ENCODE peak calls at places on chromosome 13, in eight cellular contexts. L is colonic mucosa, H is fibroblast of villous mesenchyme, V is uterus, J is heart right ventricle, Z is tibial artery, D is left ventricle myocardium inferior, X is brain microvascular endothelial cell. C is an unnamed sample.
A peak's percentile ranks its signal among the peaks of the same experiment; 100 is the strongest.

GRCh38 chr13:78657699-78658629 is 991 bp downstream of the OBI1 start:
- DNase-seq in L (no peak), H (peak; percentile 29), X (no peak), D (no peak), J (no peak), V (no peak), Z (no peak), C (peak; percentile 16)

GRCh38 chr13:28631792-28632191 is 27.1 kb upstream of the POMP start:
- DNase-seq in L (no peak), Z (no peak), V (no peak), D (no peak), J (no peak), X (no peak), H (no peak), C (no peak)

GRCh38 chr13:113912596-113912995 is 48.7 kb upstream of the GAS6 start:
- DNase-seq in D (no peak), H (no peak), Z (no peak), L (no peak), X (no peak), V (no peak), J (no peak), C (no peak)

GRCh38 chr13:32007494-32007893 is 24.1 kb upstream of the FRY start:
- DNase-seq in D (no peak), J (no peak), H (no peak), L (no peak), X (no peak), Z (no peak), V (no peak), C (no peak)

GRCh38 chr13:25654332-25654731 is 282.6 kb downstream of the ATP8A2 start:
- DNase-seq in L (no peak), Z (no peak), H (no peak), V (no peak), D (no peak), J (no peak), X (no peak), C (no peak)

GRCh38 chr13:30818323-30818960 is 83.1 kb downstream of the ALOX5AP start:
- DNase-seq in L (no peak), H (peak; percentile 81), D (no peak), J (no peak), X (peak; percentile 82), V (peak; percentile 78), Z (peak; percentile 79), C (peak; percentile 94)

GRCh38 chr13:97223711-97224461 is 1.8 kb downstream of the MBNL2 start:
- DNase-seq in D (peak; percentile 29), X (peak; percentile 91), H (peak; percentile 97), J (peak; percentile 71), Z (peak; percentile 72), V (peak; percentile 80), L (peak; percentile 71), C (peak; percentile 97)

GRCh38 chr13:111626371-111627305 is 306.2 kb downstream of the TEX29 start:
- DNase-seq in V (no peak), H (no peak), Z (no peak), X (no peak), L (no peak), J (no peak), D (peak; percentile 61), C (no peak)

GRCh38 chr13:111664060-111664459 is 343.6 kb downstream of the TEX29 start:
- DNase-seq in H (no peak), D (no peak), X (no peak), J (no peak), Z (no peak), L (no peak), V (no peak), C (no peak)

GRCh38 chr13:102100234-102100633 is 301.6 kb downstream of the FGF14 start:
- DNase-seq in L (no peak), D (no peak), Z (no peak), J (no peak), V (no peak), H (no peak), X (no peak), C (no peak)

GRCh38 chr13:28755546-28755870 is 36.7 kb upstream of the SLC46A3 start:
- DNase-seq in D (no peak), H (peak; percentile 97), V (no peak), X (no peak), J (no peak), L (no peak), Z (no peak), C (no peak)

GRCh38 chr13:48251616-48252081 is 18.6 kb downstream of the ITM2B start:
- DNase-seq in V (no peak), X (no peak), J (no peak), Z (no peak), D (no peak), H (peak; percentile 51), L (no peak), C (peak; percentile 90)

GRCh38 chr13:74173822-74174221 is 39.6 kb upstream of the KLF12 start:
- DNase-seq in D (no peak), J (no peak), L (no peak), X (no peak), H (no peak), Z (no peak), V (no peak), C (no peak)

GRCh38 chr13:113598081-113598410 is 13.5 kb downstream of the TFDP1 start:
- DNase-seq in D (no peak), V (no peak), L (no peak), X (no peak), H (no peak), J (no peak), Z (peak; percentile 13), C (no peak)

GRCh38 chr13:31793246-31793645 is 53.9 kb downstream of the RXFP2 start:
- DNase-seq in Z (no peak), H (peak; percentile 75), D (no peak), J (no peak), V (no peak), X (no peak), L (no peak), C (peak; percentile 51)

GRCh38 chr13:29969286-29969685 is 118.9 kb upstream of the UBL3 start:
- DNase-seq in V (peak; percentile 63), J (no peak), L (no peak), H (peak; percentile 42), Z (no peak), D (no peak), X (no peak), C (peak; percentile 97)

GRCh38 chr13:96072392-96072791 is 17.5 kb upstream of the HS6ST3 start:
- DNase-seq in Z (no peak), H (no peak), L (no peak), X (no peak), V (no peak), J (no peak), D (no peak), C (no peak)

GRCh38 chr13:23899555-23899954 is 2.3 kb upstream of the C1QTNF9B start:
- DNase-seq in X (peak; percentile 64), L (peak; percentile 48), Z (peak; percentile 29), D (no peak), H (peak; percentile 60), V (peak; percentile 37), J (peak; percentile 59), C (peak; percentile 76)

GRCh38 chr13:20822406-20822805 is 48.6 kb upstream of the EEF1AKMT1 start:
- DNase-seq in H (no peak), J (no peak), L (no peak), D (no peak), V (no peak), X (no peak), Z (no peak), C (no peak)

GRCh38 chr13:97758317-97758716 is 195.2 kb upstream of the IPO5 start:
- DNase-seq in J (peak; percentile 16), V (no peak), D (peak; percentile 18), X (no peak), L (no peak), H (no peak), Z (peak; percentile 39), C (peak; percentile 57)

GRCh38 chr13:30841161-30841560 is 64.9 kb upstream of the MEDAG start:
- DNase-seq in D (no peak), H (peak; percentile 71), L (no peak), J (no peak), Z (no peak), X (no peak), V (no peak), C (peak; percentile 25)

GRCh38 chr13:103663996-103664395 is 597.8 kb upstream of the SLC10A2 start:
- DNase-seq in D (no peak), Z (no peak), J (no peak), X (no peak), L (no peak), V (no peak), H (no peak), C (no peak)

GRCh38 chr13:100627142-100627541 is 38.6 kb upstream of the GGACT start:
- DNase-seq in J (no peak), X (no peak), L (no peak), V (no peak), Z (no peak), H (no peak), D (no peak), C (no peak)

DNA sequence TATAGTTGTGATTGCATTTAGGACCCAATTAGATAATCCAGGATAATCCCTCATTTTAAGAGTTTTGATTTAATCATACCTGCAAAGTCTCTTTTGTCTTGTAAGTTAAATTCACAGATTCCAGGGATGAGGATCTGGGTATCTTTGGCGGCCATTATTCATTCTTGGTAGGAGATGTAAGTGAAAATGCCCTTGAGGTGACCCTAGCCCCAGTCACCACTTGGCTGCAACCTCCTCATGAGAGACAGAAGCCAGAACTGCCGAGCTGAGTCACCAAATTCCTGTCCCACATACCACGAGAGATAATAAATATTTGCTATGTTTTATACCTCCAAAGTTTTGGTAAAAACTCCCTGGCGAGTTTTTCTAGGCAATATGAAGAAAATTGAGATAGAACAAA is 389.4 kb downstream of the RFC3 start:
- DNase-seq in H (peak; percentile 81), D (peak; percentile 17), V (no peak), J (peak; percentile 30), L (no peak), Z (no peak), X (peak; percentile 95), C (peak; percentile 93)
- TF ChIP-seq CTCF in H (no peak), D (no peak), V (no peak), J (no peak), L (no peak), Z (no peak), X (no peak), C (no peak)

GRCh38 chr13:52650731-52651130 is 1.9 kb upstream of the SUGT1 start:
- DNase-seq in X (no peak), J (no peak), L (no peak), V (no peak), D (no peak), Z (no peak), H (no peak), C (no peak)
- H3K4me3 ChIP-seq in X (peak overlapping the region; percentile 67), J (peak overlapping the region; percentile 84), L (peak overlapping the region; percentile 75), V (peak overlapping the region; percentile 94), D (peak overlapping the region; percentile 92), Z (peak overlapping the region; percentile 83), H (peak overlapping the region; percentile 98), C (peak overlapping the region; percentile 79)

GRCh38 chr13:110137677-110138008 is 169.3 kb downstream of the COL4A1 start:
- DNase-seq in X (peak; percentile 56), H (no peak), L (peak; percentile 36), Z (peak; percentile 43), D (peak; percentile 59), V (no peak), J (peak; percentile 71), C (peak; percentile 27)
- TF ChIP-seq CTCF in X (peak; percentile 23), H (peak; percentile 29), L (peak; percentile 18), Z (peak; percentile 19), D (peak; percentile 59), V (peak; percentile 11), J (peak; percentile 68), C (no peak)

DNA sequence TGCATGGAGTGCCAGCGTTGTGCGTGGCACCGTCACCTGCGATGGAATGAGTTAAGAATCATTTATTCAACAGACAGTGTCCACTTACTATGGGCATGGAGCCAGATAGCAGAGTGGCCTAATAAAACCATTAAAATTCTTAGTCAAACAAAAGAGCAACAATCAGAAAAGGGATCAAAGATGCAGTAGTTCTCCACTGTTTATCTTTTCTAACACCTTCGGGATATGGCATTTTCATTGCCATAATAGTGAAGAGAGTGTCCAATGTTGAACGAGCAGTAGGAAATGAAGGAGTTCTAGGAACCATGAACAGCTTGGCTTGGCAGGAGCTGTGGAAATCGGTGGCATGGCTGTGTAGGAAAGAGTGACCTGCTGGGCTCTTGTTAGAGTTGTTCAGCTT is 2.0 kb downstream of the TNFSF11 start:
- DNase-seq in V (no peak), Z (no peak), L (no peak), D (no peak), H (no peak), X (no peak), J (no peak), C (no peak)
- H3K4me3 ChIP-seq in V (no peak overlapping the region), Z (no peak overlapping the region), L (no peak overlapping the region), D (no peak overlapping the region), H (no peak overlapping the region), X (peak overlapping the region; percentile 78), J (no peak overlapping the region), C (no peak overlapping the region)